ENCODE peak calls at places on chromosomes 1 and 21, in six cellular contexts. One of them, this sample, is unnamed.
A peak's percentile ranks its signal among the peaks of the same experiment; 100 is the strongest.

GRCh38 chr1:192461684-192462083 is 113.9 kb upstream of the RGS1 start:
- DNase-seq in heart right ventricle: no peak
- DNase-seq in kidney epithelial cell: no peak
- DNase-seq in cardiac muscle cell: no peak
- DNase-seq in K562: no peak
- DNase-seq in stomach: no peak
- DNase-seq in this sample: no peak

GRCh38 chr1:15525043-15525958 is 1.3 kb upstream of the CASP9 start:
- DNase-seq in heart right ventricle: no peak
- DNase-seq in kidney epithelial cell: no peak
- DNase-seq in cardiac muscle cell: no peak
- DNase-seq in K562: peak; percentile 25
- DNase-seq in stomach: no peak
- DNase-seq in this sample: no peak

GRCh38 chr1:183203094-183203493 is 17.0 kb downstream of the LAMC2 start:
- DNase-seq in heart right ventricle: no peak
- DNase-seq in kidney epithelial cell: no peak
- DNase-seq in cardiac muscle cell: no peak
- DNase-seq in K562: no peak
- DNase-seq in stomach: no peak
- DNase-seq in this sample: no peak

GRCh38 chr1:211017066-211017691 is 116.8 kb downstream of the KCNH1 start:
- DNase-seq in heart right ventricle: no peak
- DNase-seq in kidney epithelial cell: no peak
- DNase-seq in cardiac muscle cell: no peak
- DNase-seq in K562: peak; percentile 9
- DNase-seq in stomach: no peak
- DNase-seq in this sample: no peak

GRCh38 chr1:228144213-228145049 is 4.4 kb downstream of the GUK1 start:
- DNase-seq in heart right ventricle: no peak
- DNase-seq in kidney epithelial cell: no peak
- DNase-seq in cardiac muscle cell: no peak
- DNase-seq in K562: peak; percentile 65
- DNase-seq in stomach: peak; percentile 24
- DNase-seq in this sample: no peak

GRCh38 chr1:67618285-67619018 is 66.5 kb upstream of the GADD45A start:
- DNase-seq in heart right ventricle: peak; percentile 21
- DNase-seq in kidney epithelial cell: peak; percentile 50
- DNase-seq in cardiac muscle cell: peak; percentile 93
- DNase-seq in K562: no peak
- DNase-seq in stomach: peak; percentile 64
- DNase-seq in this sample: no peak

GRCh38 chr1:178725603-178726517 is 816 bp downstream of the RALGPS2 start:
- DNase-seq in heart right ventricle: peak; percentile 45
- DNase-seq in kidney epithelial cell: peak; percentile 90
- DNase-seq in cardiac muscle cell: peak; percentile 84
- DNase-seq in K562: peak; percentile 90
- DNase-seq in stomach: peak; percentile 69
- DNase-seq in this sample: peak; percentile 53

GRCh38 chr21:34229361-34229760 is 134.4 kb upstream of the KCNE2 start:
- DNase-seq in heart right ventricle: no peak
- DNase-seq in kidney epithelial cell: no peak
- DNase-seq in cardiac muscle cell: no peak
- DNase-seq in K562: no peak
- DNase-seq in stomach: no peak
- DNase-seq in this sample: no peak

GRCh38 chr1:211606914-211607751 is 28.2 kb upstream of the SLC30A1 start:
- DNase-seq in heart right ventricle: no peak
- DNase-seq in kidney epithelial cell: no peak
- DNase-seq in cardiac muscle cell: peak; percentile 88
- DNase-seq in K562: peak; percentile 85
- DNase-seq in stomach: no peak
- DNase-seq in this sample: no peak

GRCh38 chr21:16193758-16194606 is 464.2 kb downstream of the USP25 start:
- DNase-seq in heart right ventricle: peak; percentile 48
- DNase-seq in kidney epithelial cell: peak; percentile 25
- DNase-seq in cardiac muscle cell: peak; percentile 87
- DNase-seq in K562: no peak
- DNase-seq in stomach: peak; percentile 31
- DNase-seq in this sample: peak; percentile 74
- H3K4me3 ChIP-seq in heart right ventricle: peak overlapping the region; percentile 51
- H3K4me3 ChIP-seq in kidney epithelial cell: no peak overlapping the region
- H3K4me3 ChIP-seq in cardiac muscle cell: peak overlapping the region; percentile 48
- H3K4me3 ChIP-seq in K562: no peak overlapping the region
- H3K4me3 ChIP-seq in stomach: peak overlapping the region; percentile 37
- H3K4me3 ChIP-seq in this sample: peak overlapping the region; percentile 45

GRCh38 chr1:207878939-207879338 is 32.0 kb downstream of the CD34 start:
- DNase-seq in heart right ventricle: no peak
- DNase-seq in kidney epithelial cell: no peak
- DNase-seq in cardiac muscle cell: no peak
- DNase-seq in K562: no peak
- DNase-seq in stomach: peak; percentile 13
- DNase-seq in this sample: no peak

GRCh38 chr1:207873055-207873890 is 37.7 kb downstream of the CD34 start:
- DNase-seq in heart right ventricle: no peak
- DNase-seq in kidney epithelial cell: no peak
- DNase-seq in cardiac muscle cell: no peak
- DNase-seq in K562: peak; percentile 56
- DNase-seq in stomach: no peak
- DNase-seq in this sample: no peak

GRCh38 chr1:207875532-207875931 is 35.4 kb downstream of the CD34 start:
- DNase-seq in heart right ventricle: no peak
- DNase-seq in kidney epithelial cell: no peak
- DNase-seq in cardiac muscle cell: no peak
- DNase-seq in K562: no peak
- DNase-seq in stomach: no peak
- DNase-seq in this sample: no peak

GRCh38 chr1:207872655-207873054 is 38.3 kb downstream of the CD34 start:
- DNase-seq in heart right ventricle: no peak
- DNase-seq in kidney epithelial cell: no peak
- DNase-seq in cardiac muscle cell: no peak
- DNase-seq in K562: no peak
- DNase-seq in stomach: peak; percentile 11
- DNase-seq in this sample: no peak

GRCh38 chr1:207876129-207876528 is 34.8 kb downstream of the CD34 start:
- DNase-seq in heart right ventricle: no peak
- DNase-seq in kidney epithelial cell: no peak
- DNase-seq in cardiac muscle cell: no peak
- DNase-seq in K562: peak; percentile 69
- DNase-seq in stomach: no peak
- DNase-seq in this sample: no peak
- TF ChIP-seq CTCF in heart right ventricle: peak; percentile 23
- TF ChIP-seq CTCF in kidney epithelial cell: no peak
- TF ChIP-seq CTCF in cardiac muscle cell: peak; percentile 23
- TF ChIP-seq CTCF in K562: peak; percentile 78
- TF ChIP-seq CTCF in stomach: no peak
- TF ChIP-seq CTCF in this sample: peak; percentile 17

DNA sequence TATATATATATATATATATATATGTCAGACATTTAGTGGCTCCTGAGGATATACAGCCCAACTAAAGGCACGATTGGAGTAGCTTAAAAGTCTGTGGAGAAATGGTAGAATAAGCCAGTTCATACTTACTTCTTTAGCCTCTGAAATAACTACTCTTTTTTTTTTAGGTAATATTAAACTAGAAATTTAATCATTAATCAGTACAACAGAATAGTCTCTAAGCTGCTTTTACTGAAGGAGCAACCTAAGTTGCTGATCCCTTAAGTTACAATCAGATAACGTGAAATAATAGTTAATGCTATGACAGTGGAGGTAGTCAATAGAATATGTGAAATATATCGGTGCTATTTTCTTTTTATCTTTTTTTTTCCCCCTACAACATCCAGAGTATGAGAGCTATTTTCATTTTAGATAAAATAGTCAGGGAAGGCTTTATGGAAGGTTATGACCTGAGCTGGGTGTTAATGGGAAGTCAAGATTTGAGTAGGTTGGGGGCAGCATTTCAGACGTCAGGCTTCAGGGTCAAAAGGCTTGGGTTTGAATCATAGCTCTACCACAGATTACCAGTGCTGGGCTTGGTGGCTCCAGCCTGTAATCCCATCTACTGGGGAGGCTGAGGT is 15.6 kb downstream of the ZMPSTE24 start:
- DNase-seq in heart right ventricle: no peak
- DNase-seq in kidney epithelial cell: no peak
- DNase-seq in cardiac muscle cell: no peak
- DNase-seq in K562: no peak
- DNase-seq in stomach: no peak
- DNase-seq in this sample: no peak
- H3K4me3 ChIP-seq in heart right ventricle: no peak overlapping the region
- H3K4me3 ChIP-seq in kidney epithelial cell: no peak overlapping the region
- H3K4me3 ChIP-seq in cardiac muscle cell: no peak overlapping the region
- H3K4me3 ChIP-seq in K562: no peak overlapping the region
- H3K4me3 ChIP-seq in stomach: no peak overlapping the region
- H3K4me3 ChIP-seq in this sample: no peak overlapping the region

DNA sequence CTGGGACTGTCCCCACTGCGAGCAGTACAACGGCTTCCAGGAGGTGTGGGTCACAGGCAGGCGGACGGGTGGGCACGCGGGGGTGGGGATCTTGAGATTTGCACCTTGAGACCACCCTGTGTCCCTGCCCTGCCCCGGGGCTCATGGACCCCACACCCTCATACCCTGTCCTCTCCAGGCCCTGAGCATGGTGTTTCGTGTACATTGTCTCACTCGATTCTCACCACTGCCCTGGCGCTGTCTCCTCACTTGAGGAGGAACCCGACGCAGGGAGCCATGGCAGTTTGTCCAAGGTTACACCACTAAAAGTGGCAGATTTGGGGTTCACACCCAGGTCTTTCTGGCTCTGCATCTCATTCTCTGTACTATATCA is 7.2 kb downstream of the TMEM201 start:
- DNase-seq in heart right ventricle: no peak
- DNase-seq in kidney epithelial cell: no peak
- DNase-seq in cardiac muscle cell: no peak
- DNase-seq in K562: no peak
- DNase-seq in stomach: no peak
- DNase-seq in this sample: no peak
- TF ChIP-seq CTCF in heart right ventricle: no peak
- TF ChIP-seq CTCF in kidney epithelial cell: no peak
- TF ChIP-seq CTCF in cardiac muscle cell: no peak
- TF ChIP-seq CTCF in K562: no peak
- TF ChIP-seq CTCF in stomach: no peak
- TF ChIP-seq CTCF in this sample: no peak

GRCh38 chr1:230114245-230114651 is 47.2 kb downstream of the GALNT2 start:
- DNase-seq in heart right ventricle: no peak
- DNase-seq in kidney epithelial cell: no peak
- DNase-seq in cardiac muscle cell: peak; percentile 77
- DNase-seq in K562: no peak
- DNase-seq in stomach: no peak
- DNase-seq in this sample: no peak
- H3K4me3 ChIP-seq in heart right ventricle: no peak overlapping the region
- H3K4me3 ChIP-seq in kidney epithelial cell: no peak overlapping the region
- H3K4me3 ChIP-seq in cardiac muscle cell: no peak overlapping the region
- H3K4me3 ChIP-seq in K562: no peak overlapping the region
- H3K4me3 ChIP-seq in stomach: no peak overlapping the region
- H3K4me3 ChIP-seq in this sample: no peak overlapping the region

GRCh38 chr1:53639996-53640695 is 98.8 kb downstream of the GLIS1 start:
- DNase-seq in heart right ventricle: no peak
- DNase-seq in kidney epithelial cell: no peak
- DNase-seq in cardiac muscle cell: no peak
- DNase-seq in K562: no peak
- DNase-seq in stomach: peak; percentile 3
- DNase-seq in this sample: peak; percentile 9

GRCh38 chr1:53637726-53638640 is 101.0 kb downstream of the GLIS1 start:
- DNase-seq in heart right ventricle: no peak
- DNase-seq in kidney epithelial cell: no peak
- DNase-seq in cardiac muscle cell: no peak
- DNase-seq in K562: no peak
- DNase-seq in stomach: peak; percentile 23
- DNase-seq in this sample: peak; percentile 19

GRCh38 chr1:53640696-53641065 is 98.3 kb downstream of the GLIS1 start:
- DNase-seq in heart right ventricle: no peak
- DNase-seq in kidney epithelial cell: no peak
- DNase-seq in cardiac muscle cell: no peak
- DNase-seq in K562: no peak
- DNase-seq in stomach: no peak
- DNase-seq in this sample: peak; percentile 7

GRCh38 chr1:53638641-53639035 is 100.3 kb downstream of the GLIS1 start:
- DNase-seq in heart right ventricle: no peak
- DNase-seq in kidney epithelial cell: no peak
- DNase-seq in cardiac muscle cell: no peak
- DNase-seq in K562: no peak
- DNase-seq in stomach: peak; percentile 24
- DNase-seq in this sample: no peak

GRCh38 chr1:53639251-53639721 is 99.7 kb downstream of the GLIS1 start:
- DNase-seq in heart right ventricle: no peak
- DNase-seq in kidney epithelial cell: peak; percentile 61
- DNase-seq in cardiac muscle cell: no peak
- DNase-seq in K562: no peak
- DNase-seq in stomach: peak; percentile 7
- DNase-seq in this sample: no peak
- TF ChIP-seq CTCF in heart right ventricle: no peak
- TF ChIP-seq CTCF in kidney epithelial cell: peak; percentile 1
- TF ChIP-seq CTCF in cardiac muscle cell: no peak
- TF ChIP-seq CTCF in K562: peak; percentile 11
- TF ChIP-seq CTCF in stomach: no peak
- TF ChIP-seq CTCF in this sample: no peak

This sample was measured in dorsolateral prefrontal cortex.